ENCODE peak calls at places on chromosome 1, in four cellular contexts. P is left ventricle myocardium inferior, V is lower leg skin, E is cardiac muscle cell. M is an unnamed sample.

GRCh38 chr1:12627308-12627707 is 9.3 kb upstream of the DHRS3 start:
- DNase-seq in P (no peak), V (no peak), E (no peak), M (no peak)

GRCh38 chr1:59258412-59259032 is 38.4 kb upstream of the FGGY start:
- DNase-seq in P (no peak), V (no peak), E (no peak), M (no peak)

GRCh38 chr1:10966233-10966632 is 46.2 kb upstream of the TARDBP start:
- DNase-seq in P (no peak), V (no peak), E (no peak), M (no peak)

GRCh38 chr1:22376001-22376400 is 75.7 kb upstream of the ZBTB40 start:
- DNase-seq in P (no peak), V (no peak), E (no peak), M (no peak)

GRCh38 chr1:53074313-53075154 is 12.5 kb downstream of the PODN start:
- DNase-seq in P (no peak), V (peak; percentile 64), E (no peak), M (no peak)

GRCh38 chr1:28885982-28886730 is 28.2 kb upstream of the EPB41 start:
- DNase-seq in P (no peak), V (no peak), E (no peak), M (no peak)

GRCh38 chr1:228337711-228338520 is 68.7 kb downstream of the TRIM11 start:
- DNase-seq in P (peak; percentile 14), V (peak; percentile 48), E (no peak), M (no peak)

GRCh38 chr1:222970711-222971110 is 155.9 kb downstream of the DISP1 start:
- DNase-seq in P (no peak), V (no peak), E (no peak), M (no peak)

GRCh38 chr1:172359531-172359991 is 60.9 kb upstream of the C1orf105 start:
- DNase-seq in P (no peak), V (no peak), E (no peak), M (no peak)

GRCh38 chr1:112956503-112957132 is 622 bp upstream of the SLC16A1 start:
- DNase-seq in P (no peak), V (peak; percentile 89), E (no peak), M (no peak)

GRCh38 chr1:182146286-182146685 is 84.8 kb upstream of the ZNF648 start:
- DNase-seq in P (no peak), V (no peak), E (no peak), M (no peak)

GRCh38 chr1:99573431-99574217 is 72.3 kb upstream of the PALMD start:
- DNase-seq in P (peak; percentile 25), V (no peak), E (no peak), M (no peak)

GRCh38 chr1:214843281-214843680 is 239.3 kb upstream of the KCNK2 start:
- DNase-seq in P (no peak), V (no peak), E (no peak), M (no peak)

GRCh38 chr1:154154053-154154452 is 820 bp downstream of the NUP210L start:
- DNase-seq in P (no peak), V (no peak), E (no peak), M (no peak)

GRCh38 chr1:13583964-13584791 is 546 bp downstream of the PDPN start:
- DNase-seq in P (peak; percentile 42), V (peak; percentile 92), E (peak; percentile 67), M (no peak)

GRCh38 chr1:183318433-183318832 is 99.7 kb downstream of the NMNAT2 start:
- DNase-seq in P (peak; percentile 78), V (peak; percentile 94), E (peak; percentile 44), M (peak; percentile 33)

GRCh38 chr1:235673981-235674380 is 24.4 kb upstream of the GNG4 start:
- DNase-seq in P (no peak), V (no peak), E (no peak), M (no peak)

GRCh38 chr1:29504266-29504665 is 267.9 kb downstream of the PTPRU start:
- DNase-seq in P (no peak), V (peak; percentile 66), E (no peak), M (no peak)

GRCh38 chr1:221429262-221429661 is 312.6 kb downstream of the DUSP10 start:
- DNase-seq in P (no peak), V (no peak), E (no peak), M (no peak)

GRCh38 chr1:9294910-9295636 is 2.4 kb downstream of the SPSB1 start:
- DNase-seq in P (peak; percentile 47), V (no peak), E (no peak), M (peak; percentile 40)

GRCh38 chr1:222334026-222334680 is 213.8 kb downstream of the HHIPL2 start:
- DNase-seq in P (no peak), V (no peak), E (no peak), M (no peak)

GRCh38 chr1:117049857-117050256 is 10.3 kb upstream of the TTF2 start:
- DNase-seq in P (no peak), V (no peak), E (no peak), M (no peak)

GRCh38 chr1:172662464-172663109 is 3.7 kb downstream of the FASLG start:
- DNase-seq in P (peak; percentile 27), V (peak; percentile 89), E (no peak), M (peak; percentile 44)

GRCh38 chr1:24765308-24765988 is 20.2 kb downstream of the CLIC4 start:
- DNase-seq in P (no peak), V (no peak), E (no peak), M (no peak)

GRCh38 chr1:227556288-227556687 is 7.1 kb upstream of the ZNF678 start:
- DNase-seq in P (no peak), V (no peak), E (no peak), M (no peak)

GRCh38 chr1:7224644-7225043 is 439.4 kb downstream of the CAMTA1 start:
- DNase-seq in P (no peak), V (peak; percentile 78), E (no peak), M (no peak)

GRCh38 chr1:157626099-157626498 is 28.2 kb upstream of the FCRL4 start:
- DNase-seq in P (no peak), V (no peak), E (peak; percentile 2), M (peak; percentile 22)

GRCh38 chr1:14599173-14599754 is 779 bp downstream of the KAZN start:
- DNase-seq in P (no peak), V (peak; percentile 86), E (peak; percentile 73), M (no peak)

GRCh38 chr1:156091610-156092009 is 9.3 kb upstream of the MEX3A start:
- DNase-seq in P (no peak), V (no peak), E (no peak), M (no peak)

GRCh38 chr1:216210081-216210480 is 213.2 kb downstream of the USH2A start:
- DNase-seq in P (no peak), V (no peak), E (no peak), M (no peak)

GRCh38 chr1:1778827-1779675 is 781 bp upstream of the NADK start:
- DNase-seq in P (peak; percentile 80), V (peak; percentile 95), E (peak; percentile 51), M (peak; percentile 91)

GRCh38 chr1:14597343-14598006 is 1.0 kb upstream of the KAZN start:
- DNase-seq in P (no peak), V (no peak), E (peak; percentile 49), M (no peak)

GRCh38 chr1:1543706-1544099 is 3.3 kb upstream of the TMEM240 start:
- DNase-seq in P (peak; percentile 88), V (peak; percentile 93), E (no peak), M (no peak)

GRCh38 chr1:115436596-115436995 is 98.5 kb upstream of the NGF start:
- DNase-seq in P (no peak), V (no peak), E (no peak), M (no peak)

GRCh38 chr1:212413902-212414327 is 771 bp downstream of the PACC1 start:
- DNase-seq in P (no peak), V (no peak), E (no peak), M (no peak)

GRCh38 chr1:59971464-59971911 is 44.9 kb upstream of the CYP2J2 start:
- DNase-seq in P (peak; percentile 55), V (peak; percentile 93), E (peak; percentile 76), M (no peak)

GRCh38 chr1:187203257-187203656 is 374.5 kb downstream of the PLA2G4A start:
- DNase-seq in P (no peak), V (no peak), E (no peak), M (no peak)

GRCh38 chr1:37493336-37494098 is 19.1 kb downstream of the ZC3H12A start:
- DNase-seq in P (no peak), V (peak; percentile 23), E (no peak), M (no peak)

GRCh38 chr1:244054924-244055263 is 3.8 kb downstream of the ZBTB18 start:
- DNase-seq in P (no peak), V (peak; percentile 59), E (no peak), M (no peak)

DNA sequence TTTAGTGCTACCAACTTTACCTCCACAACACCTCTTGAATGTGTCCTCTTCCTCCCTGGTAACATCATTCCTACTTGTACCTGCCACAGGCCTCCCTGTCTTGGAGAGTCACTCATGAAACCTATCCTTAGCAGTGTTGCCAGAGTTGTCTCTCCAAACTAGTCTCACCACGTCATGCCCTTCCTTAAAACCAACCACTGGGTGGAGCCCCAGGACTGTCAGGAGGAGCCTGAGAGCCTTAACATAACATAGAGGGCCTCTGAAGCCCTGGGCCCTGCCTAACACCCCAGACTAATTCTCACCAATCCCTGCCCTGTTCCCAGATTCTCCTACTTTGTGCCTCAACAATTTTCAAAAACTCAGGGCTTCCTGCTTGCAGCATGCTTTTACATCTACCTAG is 65.3 kb downstream of the ZNF697 start:
- DNase-seq in P (peak; percentile 29), V (no peak), E (peak; percentile 64), M (no peak)
- TF ChIP-seq CTCF in P (peak; percentile 62), V (no peak), E (peak; percentile 69), M (peak; percentile 51)

GRCh38 chr1:196317535-196318522 is 290.4 kb downstream of the KCNT2 start:
- DNase-seq in P (no peak), V (no peak), E (peak; percentile 41), M (no peak)
- TF ChIP-seq CTCF in P (peak; percentile 59), V (no peak), E (peak; percentile 79), M (peak; percentile 34)

GRCh38 chr1:23452011-23452411 is 27.5 kb upstream of the TCEA3 start:
- DNase-seq in P (no peak), V (peak; percentile 94), E (no peak), M (no peak)

GRCh38 chr1:23450894-23451293 is 26.3 kb upstream of the TCEA3 start:
- DNase-seq in P (no peak), V (no peak), E (no peak), M (no peak)

GRCh38 chr1:23449918-23450317 is 25.4 kb upstream of the TCEA3 start:
- DNase-seq in P (peak; percentile 70), V (peak; percentile 96), E (no peak), M (no peak)

GRCh38 chr1:23453455-23454000 is 29.0 kb upstream of the TCEA3 start:
- DNase-seq in P (no peak), V (no peak), E (no peak), M (no peak)

GRCh38 chr1:23451452-23451851 is 26.9 kb upstream of the TCEA3 start:
- DNase-seq in P (no peak), V (no peak), E (no peak), M (no peak)
- TF ChIP-seq CTCF in P (no peak), V (no peak), E (no peak), M (no peak)

GRCh38 chr1:44778705-44779576 is 3.6 kb downstream of the RPS8 start:
- DNase-seq in P (no peak), V (no peak), E (no peak), M (no peak)
- TF ChIP-seq CTCF in P (no peak), V (no peak), E (no peak), M (no peak)

M was measured in GM12864.